ENCODE peak calls at places on chromosomes 13 and 19, in ten cellular contexts. One of them, this sample, is unnamed.

GRCh38 chr19:52896431-52897148 is 845 bp downstream of the ZNF320 start:
- DNase-seq in GM19239: peak; percentile 6
- DNase-seq in skeletal muscle cell: no peak
- DNase-seq in frontal cortex: peak; percentile 17
- DNase-seq in MV-4-11: no peak
- DNase-seq in mammary epithelial cell: peak; percentile 21
- DNase-seq in stimulated activated CD4-positive, alpha-beta T cell treated with anti-CD3 and anti-CD28 coated beads, Interleukin-1b, Interleukin-23, amount 100 ng/mL, for 24 hours: no peak
- DNase-seq in brain microvascular endothelial cell: peak; percentile 10
- DNase-seq in GM10248: peak; percentile 17
- DNase-seq in A549: no peak
- DNase-seq in this sample: peak; percentile 17

GRCh38 chr13:75425216-75426009 is 56.6 kb downstream of the TBC1D4 start:
- DNase-seq in stimulated activated CD4-positive, alpha-beta T cell treated with anti-CD3 and anti-CD28 coated beads, Interleukin-1b, Interleukin-23, amount 100 ng/mL, for 24 hours: no peak
- DNase-seq in MV-4-11: peak; percentile 23
- DNase-seq in brain microvascular endothelial cell: no peak
- DNase-seq in A549: no peak
- DNase-seq in GM19239: no peak
- DNase-seq in skeletal muscle cell: no peak
- DNase-seq in frontal cortex: no peak
- DNase-seq in mammary epithelial cell: no peak
- DNase-seq in GM10248: no peak
- DNase-seq in this sample: no peak

GRCh38 chr13:60396008-60396782 is 825 bp upstream of the TDRD3 start:
- DNase-seq in MV-4-11: peak; percentile 93
- DNase-seq in brain microvascular endothelial cell: peak; percentile 84
- DNase-seq in skeletal muscle cell: peak; percentile 77
- DNase-seq in GM19239: peak; percentile 73
- DNase-seq in stimulated activated CD4-positive, alpha-beta T cell treated with anti-CD3 and anti-CD28 coated beads, Interleukin-1b, Interleukin-23, amount 100 ng/mL, for 24 hours: peak; percentile 62
- DNase-seq in mammary epithelial cell: peak; percentile 92
- DNase-seq in A549: peak; percentile 69
- DNase-seq in GM10248: peak; percentile 92
- DNase-seq in frontal cortex: peak; percentile 89
- DNase-seq in this sample: peak; percentile 88

GRCh38 chr19:18657590-18658365 is 20.9 kb downstream of the KLHL26 start:
- DNase-seq in stimulated activated CD4-positive, alpha-beta T cell treated with anti-CD3 and anti-CD28 coated beads, Interleukin-1b, Interleukin-23, amount 100 ng/mL, for 24 hours: no peak
- DNase-seq in GM19239: no peak
- DNase-seq in frontal cortex: peak; percentile 83
- DNase-seq in MV-4-11: no peak
- DNase-seq in GM10248: peak; percentile 80
- DNase-seq in mammary epithelial cell: no peak
- DNase-seq in A549: no peak
- DNase-seq in skeletal muscle cell: no peak
- DNase-seq in brain microvascular endothelial cell: peak; percentile 95
- DNase-seq in this sample: no peak

GRCh38 chr13:111516712-111517640 is 196.5 kb downstream of the TEX29 start:
- DNase-seq in mammary epithelial cell: no peak
- DNase-seq in brain microvascular endothelial cell: no peak
- DNase-seq in stimulated activated CD4-positive, alpha-beta T cell treated with anti-CD3 and anti-CD28 coated beads, Interleukin-1b, Interleukin-23, amount 100 ng/mL, for 24 hours: no peak
- DNase-seq in A549: no peak
- DNase-seq in MV-4-11: no peak
- DNase-seq in skeletal muscle cell: no peak
- DNase-seq in GM10248: no peak
- DNase-seq in frontal cortex: no peak
- DNase-seq in GM19239: no peak
- DNase-seq in this sample: no peak

GRCh38 chr19:39398297-39398864 is 7.2 kb downstream of the MED29 start:
- DNase-seq in frontal cortex: no peak
- DNase-seq in skeletal muscle cell: peak; percentile 53
- DNase-seq in GM10248: no peak
- DNase-seq in mammary epithelial cell: peak; percentile 88
- DNase-seq in A549: peak; percentile 84
- DNase-seq in brain microvascular endothelial cell: peak; percentile 73
- DNase-seq in MV-4-11: peak; percentile 99
- DNase-seq in GM19239: no peak
- DNase-seq in stimulated activated CD4-positive, alpha-beta T cell treated with anti-CD3 and anti-CD28 coated beads, Interleukin-1b, Interleukin-23, amount 100 ng/mL, for 24 hours: no peak
- DNase-seq in this sample: no peak

GRCh38 chr13:51601601-51602348 is 17.5 kb downstream of the WDFY2 start:
- DNase-seq in GM19239: no peak
- DNase-seq in skeletal muscle cell: no peak
- DNase-seq in GM10248: no peak
- DNase-seq in MV-4-11: peak; percentile 58
- DNase-seq in mammary epithelial cell: no peak
- DNase-seq in stimulated activated CD4-positive, alpha-beta T cell treated with anti-CD3 and anti-CD28 coated beads, Interleukin-1b, Interleukin-23, amount 100 ng/mL, for 24 hours: no peak
- DNase-seq in brain microvascular endothelial cell: no peak
- DNase-seq in frontal cortex: no peak
- DNase-seq in A549: no peak
- DNase-seq in this sample: peak; percentile 39

GRCh38 chr19:36009220-36009619 is 607 bp upstream of the SYNE4 start:
- DNase-seq in brain microvascular endothelial cell: peak; percentile 40
- DNase-seq in MV-4-11: peak; percentile 37
- DNase-seq in skeletal muscle cell: no peak
- DNase-seq in mammary epithelial cell: no peak
- DNase-seq in GM10248: peak; percentile 72
- DNase-seq in stimulated activated CD4-positive, alpha-beta T cell treated with anti-CD3 and anti-CD28 coated beads, Interleukin-1b, Interleukin-23, amount 100 ng/mL, for 24 hours: no peak
- DNase-seq in GM19239: no peak
- DNase-seq in A549: peak; percentile 84
- DNase-seq in frontal cortex: peak; percentile 79
- DNase-seq in this sample: peak; percentile 47

GRCh38 chr19:12992729-12993128 is 2.5 kb upstream of the NFIX start:
- DNase-seq in stimulated activated CD4-positive, alpha-beta T cell treated with anti-CD3 and anti-CD28 coated beads, Interleukin-1b, Interleukin-23, amount 100 ng/mL, for 24 hours: no peak
- DNase-seq in GM10248: no peak
- DNase-seq in MV-4-11: no peak
- DNase-seq in A549: no peak
- DNase-seq in mammary epithelial cell: no peak
- DNase-seq in skeletal muscle cell: no peak
- DNase-seq in frontal cortex: no peak
- DNase-seq in GM19239: no peak
- DNase-seq in brain microvascular endothelial cell: no peak
- DNase-seq in this sample: no peak